ENCODE peak calls at places on chromosomes 5 and 9, in five cellular contexts. C is EL; I is upper lobe of left lung; R is stimulated activated naive B cell treated with anti-CD40 and anti-IgM and Interleukin-4, amounts not matched to agents 10 μg/mL and 1 μg/mL and 100 μg/mL, for 72 hours; Z is HepG2. Y is an unnamed sample.

GRCh38 chr5:82018462-82018861 is 46.6 kb downstream of the ATG10 start:
- DNase-seq in C (no peak), I (no peak), R (no peak), Z (peak; percentile 80), Y (no peak)

GRCh38 chr5:141234109-141234508 is 11.0 kb downstream of the PCDHB14 start:
- DNase-seq in C (peak; percentile 28), I (no peak), R (no peak), Z (peak; percentile 4), Y (no peak)

GRCh38 chr5:134554319-134555222 is 29.1 kb downstream of the JADE2 start:
- DNase-seq in C (peak; percentile 99), I (peak; percentile 62), R (peak; percentile 75), Z (no peak), Y (no peak)

GRCh38 chr9:122088880-122089567 is 4.1 kb downstream of the TTLL11 start:
- DNase-seq in C (no peak), I (no peak), R (no peak), Z (no peak), Y (no peak)

GRCh38 chr5:169374761-169375160 is 73.8 kb upstream of the SLIT3 start:
- DNase-seq in C (peak; percentile 72), I (no peak), R (no peak), Z (no peak), Y (no peak)

GRCh38 chr5:77425998-77426659 is 66.0 kb downstream of the WDR41 start:
- DNase-seq in C (no peak), I (no peak), R (no peak), Z (peak; percentile 51), Y (no peak)

GRCh38 chr5:52898961-52899680 is 90.0 kb upstream of the ITGA2 start:
- DNase-seq in C (peak; percentile 68), I (no peak), R (no peak), Z (no peak), Y (no peak)

GRCh38 chr5:15834596-15835245 is 334.7 kb downstream of the FBXL7 start:
- DNase-seq in C (peak; percentile 87), I (no peak), R (no peak), Z (no peak), Y (no peak)

GRCh38 chr5:171961117-171961516 is 45.3 kb downstream of the FBXW11 start:
- DNase-seq in C (no peak), I (no peak), R (peak; percentile 51), Z (no peak), Y (no peak)

GRCh38 chr5:17910318-17910717 is 276.1 kb downstream of the TAF11L14 start:
- DNase-seq in C (no peak), I (no peak), R (no peak), Z (no peak), Y (no peak)

GRCh38 chr9:109171926-109172325 is 4.9 kb upstream of the FRRS1L start:
- DNase-seq in C (peak; percentile 85), I (no peak), R (no peak), Z (no peak), Y (no peak)

GRCh38 chr5:139671096-139671841 is 23.1 kb downstream of the CXXC5 start:
- DNase-seq in C (no peak), I (no peak), R (no peak), Z (no peak), Y (no peak)

GRCh38 chr5:165209101-165209727 is 1703.8 kb downstream of the MAT2B start:
- DNase-seq in C (no peak), I (no peak), R (no peak), Z (peak; percentile 3), Y (no peak)

GRCh38 chr9:2677927-2678889 is 39.1 kb upstream of the KCNV2 start:
- DNase-seq in C (no peak), I (no peak), R (no peak), Z (no peak), Y (no peak)

GRCh38 chr5:63245271-63245670 is 666.7 kb downstream of the LRRC70 start:
- DNase-seq in C (peak; percentile 1), I (no peak), R (no peak), Z (no peak), Y (no peak)

GRCh38 chr5:120735076-120735475 is 271.0 kb downstream of the PRR16 start:
- DNase-seq in C (peak; percentile 1), I (no peak), R (no peak), Z (no peak), Y (no peak)

GRCh38 chr5:54360089-54360488 is 49.7 kb upstream of the ARL15 start:
- DNase-seq in C (peak; percentile 88), I (no peak), R (no peak), Z (no peak), Y (no peak)

GRCh38 chr9:134328841-134329575 is 2.8 kb downstream of the RXRA start:
- DNase-seq in C (peak; percentile 24), I (peak; percentile 59), R (no peak), Z (peak; percentile 73), Y (no peak)

GRCh38 chr9:123604861-123605260 is 248.9 kb downstream of the CRB2 start:
- DNase-seq in C (no peak), I (no peak), R (no peak), Z (no peak), Y (no peak)

GRCh38 chr9:112162644-112163413 is 12.3 kb downstream of the SUSD1 start:
- DNase-seq in C (no peak), I (no peak), R (no peak), Z (no peak), Y (no peak)

GRCh38 chr9:82167296-82167695 is 178.7 kb downstream of the SPATA31D1 start:
- DNase-seq in C (no peak), I (no peak), R (no peak), Z (no peak), Y (no peak)

GRCh38 chr5:143652104-143652700 is 159.8 kb upstream of the HMHB1 start:
- DNase-seq in C (no peak), I (no peak), R (no peak), Z (no peak), Y (no peak)

Y was measured in suprapubic skin.